ENCODE peak calls at places on chromosomes 13 and 19, in eight cellular contexts. L is lower lobe of right lung; S is CD4-positive, CD25-positive, alpha-beta regulatory T cell; Q is heart right ventricle; I is Peyer's patch; D is heart left ventricle; J is stomach; N is bronchial epithelial cell. X is an unnamed sample.

GRCh38 chr13:30581582-30581981 is 36.1 kb upstream of the USPL1 start:
- DNase-seq in L (no peak), S (no peak), Q (no peak), I (no peak), D (no peak), J (no peak), N (peak; percentile 59), X (no peak)

GRCh38 chr13:36344173-36344572 is 2.0 kb downstream of the SPART start:
- DNase-seq in L (no peak), S (no peak), Q (no peak), I (no peak), D (no peak), J (no peak), N (peak; percentile 32), X (peak; percentile 86)

GRCh38 chr13:53159439-53159838 is 130.8 kb downstream of the OLFM4 start:
- DNase-seq in L (no peak), S (no peak), Q (no peak), I (no peak), D (no peak), J (no peak), N (no peak), X (no peak)

GRCh38 chr19:32519023-32519422 is 62.0 kb upstream of the PDCD5 start:
- DNase-seq in L (no peak), S (no peak), Q (no peak), I (no peak), D (no peak), J (no peak), N (no peak), X (no peak)

GRCh38 chr13:45361596-45362206 is 20.7 kb upstream of the TPT1 start:
- DNase-seq in L (no peak), S (no peak), Q (no peak), I (no peak), D (no peak), J (no peak), N (peak; percentile 96), X (no peak)

GRCh38 chr19:48752511-48753365 is at the start of gene FUT1:
- DNase-seq in L (peak; percentile 83), S (peak; percentile 23), Q (peak; percentile 78), I (peak; percentile 83), D (peak; percentile 88), J (peak; percentile 95), N (peak; percentile 85), X (peak; percentile 82)

GRCh38 chr13:108146642-108147041 is 68.7 kb downstream of the LIG4 start:
- DNase-seq in L (no peak), S (no peak), Q (no peak), I (no peak), D (no peak), J (no peak), N (no peak), X (no peak)

GRCh38 chr13:43787998-43788397 is 1.2 kb upstream of the ENOX1 start:
- DNase-seq in L (no peak), S (no peak), Q (no peak), I (no peak), D (no peak), J (no peak), N (peak; percentile 38), X (peak; percentile 68)

GRCh38 chr19:19115954-19116353 is 22.3 kb downstream of the TMEM161A start:
- DNase-seq in L (peak; percentile 63), S (no peak), Q (peak; percentile 43), I (peak; percentile 68), D (peak; percentile 73), J (peak; percentile 29), N (no peak), X (no peak)

GRCh38 chr19:4108767-4109625 is 14.9 kb downstream of the MAP2K2 start:
- DNase-seq in L (peak; percentile 59), S (peak; percentile 36), Q (no peak), I (no peak), D (no peak), J (peak; percentile 27), N (no peak), X (no peak)

GRCh38 chr19:33486936-33487793 is 34.4 kb downstream of the PEPD start:
- DNase-seq in L (peak; percentile 28), S (no peak), Q (no peak), I (peak; percentile 32), D (no peak), J (no peak), N (no peak), X (no peak)

GRCh38 chr19:7868671-7869452 is 5.3 kb downstream of the PRR36 start:
- DNase-seq in L (peak; percentile 83), S (peak; percentile 70), Q (peak; percentile 69), I (peak; percentile 86), D (peak; percentile 82), J (peak; percentile 84), N (peak; percentile 52), X (peak; percentile 97)

GRCh38 chr13:32887617-32888016 is 128.6 kb upstream of the KL start:
- DNase-seq in L (no peak), S (no peak), Q (no peak), I (no peak), D (no peak), J (no peak), N (no peak), X (no peak)

GRCh38 chr19:39335168-39335567 is 675 bp downstream of the GMFG start:
- DNase-seq in L (no peak), S (no peak), Q (no peak), I (no peak), D (no peak), J (no peak), N (no peak), X (no peak)

GRCh38 chr19:4403005-4403761 is 743 bp downstream of the CHAF1A start:
- DNase-seq in L (no peak), S (no peak), Q (no peak), I (no peak), D (no peak), J (no peak), N (no peak), X (no peak)

GRCh38 chr13:21898461-21898860 is 227.6 kb downstream of the FGF9 start:
- DNase-seq in L (no peak), S (no peak), Q (no peak), I (no peak), D (no peak), J (no peak), N (peak; percentile 33), X (no peak)

GRCh38 chr19:5155586-5156210 is 184.9 kb downstream of the PTPRS start:
- DNase-seq in L (no peak), S (no peak), Q (no peak), I (no peak), D (peak; percentile 40), J (no peak), N (no peak), X (no peak)

GRCh38 chr19:46624958-46625661 is at the start of gene PTGIR:
- DNase-seq in L (no peak), S (no peak), Q (peak; percentile 78), I (no peak), D (peak; percentile 85), J (no peak), N (peak; percentile 29), X (no peak)

GRCh38 chr13:108326318-108326717 is 56.8 kb downstream of the TNFSF13B start:
- DNase-seq in L (peak; percentile 54), S (no peak), Q (no peak), I (no peak), D (no peak), J (no peak), N (no peak), X (no peak)

GRCh38 chr13:101499406-101499805 is 46.9 kb downstream of the ITGBL1 start:
- DNase-seq in L (no peak), S (no peak), Q (no peak), I (no peak), D (no peak), J (no peak), N (no peak), X (no peak)

GRCh38 chr13:113050856-113051431 is 54.6 kb upstream of the F7 start:
- DNase-seq in L (peak; percentile 35), S (no peak), Q (peak; percentile 9), I (no peak), D (peak; percentile 58), J (no peak), N (no peak), X (no peak)
- H3K27me3 ChIP-seq in L (peaks cover 4% of the 10 kb centered on the region), S (no peaks in the 10 kb centered on the region), Q (no peaks in the 10 kb centered on the region), I (no peaks in the 10 kb centered on the region), D (peaks cover 5% of the 10 kb centered on the region), J (no peaks in the 10 kb centered on the region), N (no peaks in the 10 kb centered on the region), X (no peaks in the 10 kb centered on the region)

GRCh38 chr19:42297034-42297433 is 4.9 kb upstream of the PRR19 start:
- DNase-seq in L (no peak), S (no peak), Q (no peak), I (no peak), D (no peak), J (no peak), N (no peak), X (no peak)
- H3K36me3 ChIP-seq in L (peaks cover 34% of the 10 kb centered on the region), S (peaks cover 18% of the 10 kb centered on the region), Q (peaks cover 32% of the 10 kb centered on the region), I (peaks cover 35% of the 10 kb centered on the region), D (peaks cover 31% of the 10 kb centered on the region), J (peaks cover 48% of the 10 kb centered on the region), N (peaks cover 26% of the 10 kb centered on the region), X (peaks cover 37% of the 10 kb centered on the region)

GRCh38 chr13:27171244-27171829 is at the start of gene USP12:
- DNase-seq in L (peak; percentile 59), S (no peak), Q (peak; percentile 43), I (no peak), D (peak; percentile 68), J (no peak), N (no peak), X (no peak)
- H3K4me3 ChIP-seq in L (peak within 1 kb of the TSS; percentile 89), S (peak within 1 kb of the TSS; percentile 93), Q (peak within 1 kb of the TSS; percentile 89), I (peak within 1 kb of the TSS; percentile 74), D (peak within 1 kb of the TSS; percentile 92), J (peak within 1 kb of the TSS; percentile 73), N (peak within 1 kb of the TSS; percentile 58), X (peak within 1 kb of the TSS; percentile 75)

GRCh38 chr19:51123381-51124186 is 1.1 kb upstream of the SIGLEC9 start:
- DNase-seq in L (peak; percentile 76), S (no peak), Q (no peak), I (no peak), D (no peak), J (peak; percentile 50), N (no peak), X (no peak)

GRCh38 chr19:51124729-51125128 is at the start of gene SIGLEC9:
- DNase-seq in L (peak; percentile 79), S (no peak), Q (peak; percentile 61), I (no peak), D (peak; percentile 84), J (no peak), N (no peak), X (no peak)

GRCh38 chr19:51127032-51127431 is 2.3 kb downstream of the SIGLEC9 start:
- DNase-seq in L (no peak), S (no peak), Q (no peak), I (no peak), D (no peak), J (no peak), N (no peak), X (no peak)

GRCh38 chr19:51124216-51124615 is 490 bp upstream of the SIGLEC9 start:
- DNase-seq in L (no peak), S (no peak), Q (no peak), I (no peak), D (no peak), J (no peak), N (no peak), X (no peak)

GRCh38 chr19:51125421-51126075 is 842 bp downstream of the SIGLEC9 start:
- DNase-seq in L (no peak), S (no peak), Q (no peak), I (no peak), D (no peak), J (no peak), N (no peak), X (no peak)
- H3K27me3 ChIP-seq in L (no peaks in the 10 kb centered on the region), S (no peaks in the 10 kb centered on the region), Q (peaks cover 6% of the 10 kb centered on the region), I (no peaks in the 10 kb centered on the region), D (peaks cover 8% of the 10 kb centered on the region), J (no peaks in the 10 kb centered on the region), N (no peaks in the 10 kb centered on the region), X (peaks cover 13% of the 10 kb centered on the region)

GRCh38 chr19:1475751-1476437 is 3.1 kb downstream of the C19orf25 start:
- DNase-seq in L (no peak), S (no peak), Q (peak; percentile 11), I (no peak), D (peak; percentile 56), J (no peak), N (no peak), X (no peak)
- H3K36me3 ChIP-seq in L (peaks cover 22% of the 10 kb centered on the region), S (peaks cover 5% of the 10 kb centered on the region), Q (peaks cover 16% of the 10 kb centered on the region), I (peaks cover 22% of the 10 kb centered on the region), D (peaks cover 13% of the 10 kb centered on the region), J (peaks cover 30% of the 10 kb centered on the region), N (peaks cover 4% of the 10 kb centered on the region), X (peaks cover 18% of the 10 kb centered on the region)